ENCODE peak calls at places on chromosomes 12 and 14, in four cellular contexts. J is K562, F is WTC11, Y is HepG2. X is an unnamed sample.

GRCh38 chr12:22228022-22228875 is 106.3 kb downstream of the ST8SIA1 start:
- DNase-seq in J (no peak), F (no peak), Y (no peak), X (no peak)

GRCh38 chr12:88996389-88996788 is 355.9 kb downstream of the DUSP6 start:
- DNase-seq in J (no peak), F (no peak), Y (no peak), X (no peak)

GRCh38 chr14:20587489-20588154 is at the start of gene RNASE11:
- DNase-seq in J (no peak), F (no peak), Y (no peak), X (no peak)

GRCh38 chr12:45575417-45575816 is 154.1 kb upstream of the ARID2 start:
- DNase-seq in J (no peak), F (no peak), Y (no peak), X (no peak)

GRCh38 chr14:79783061-79783460 is 428.2 kb downstream of the DIO2 start:
- DNase-seq in J (no peak), F (no peak), Y (no peak), X (no peak)

GRCh38 chr12:47636908-47637780 is 68.7 kb downstream of the RPAP3 start:
- DNase-seq in J (no peak), F (peak; percentile 85), Y (peak; percentile 58), X (no peak)

GRCh38 chr14:79781882-79782281 is 429.4 kb downstream of the DIO2 start:
- DNase-seq in J (no peak), F (no peak), Y (no peak), X (no peak)

GRCh38 chr12:6200266-6201198 is at the start of gene CD9:
- DNase-seq in J (peak; percentile 87), F (peak; percentile 72), Y (no peak), X (peak; percentile 88)

GRCh38 chr12:128810182-128811127 is 13.3 kb downstream of the SLC15A4 start:
- DNase-seq in J (no peak), F (no peak), Y (no peak), X (peak; percentile 42)

GRCh38 chr14:26138764-26139445 is 458.9 kb downstream of the NOVA1 start:
- DNase-seq in J (no peak), F (no peak), Y (no peak), X (no peak)

GRCh38 chr14:104436047-104436531 is 143.5 kb upstream of the C14orf180 start:
- DNase-seq in J (peak; percentile 23), F (peak; percentile 16), Y (no peak), X (peak; percentile 91)

GRCh38 chr14:94401083-94401482 is 12.7 kb upstream of the SERPINA1 start:
- DNase-seq in J (no peak), F (no peak), Y (no peak), X (no peak)

GRCh38 chr12:2853626-2854025 is 3.2 kb downstream of the TEX52 start:
- DNase-seq in J (peak; percentile 77), F (peak; percentile 95), Y (peak; percentile 48), X (peak; percentile 93)

GRCh38 chr12:82527165-82527780 is 159.4 kb upstream of the TMTC2 start:
- DNase-seq in J (peak; percentile 36), F (peak; percentile 16), Y (peak; percentile 46), X (peak; percentile 26)
- TF ChIP-seq FOXJ3 in J (no peak), F (no peak), Y (no peak), X (no peak)

DNA sequence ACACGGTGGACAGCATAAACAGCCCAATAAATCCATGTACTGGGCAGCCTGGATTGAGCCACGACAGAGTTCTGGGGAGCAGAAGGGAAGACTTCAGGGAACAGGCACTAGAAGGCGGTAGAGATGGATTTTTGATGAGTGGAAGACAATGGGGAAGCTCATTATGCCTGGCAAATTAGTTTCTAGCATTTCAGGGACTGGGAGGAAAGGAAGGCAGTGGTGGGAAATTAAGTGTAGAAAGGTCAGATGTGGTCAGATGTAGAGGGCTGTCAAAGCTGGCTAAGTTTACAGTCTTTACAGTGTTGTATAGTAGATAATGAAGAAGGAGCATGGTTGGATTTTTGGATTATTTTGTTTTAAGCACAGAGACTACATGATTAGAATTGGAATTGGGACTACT is 9.1 kb downstream of the EGLN3 start:
- DNase-seq in J (no peak), F (no peak), Y (no peak), X (no peak)
- TF ChIP-seq FOXJ3 in J (no peak), F (no peak), Y (no peak), X (no peak)

GRCh38 chr14:100123618-100124017 is 35.8 kb downstream of the DEGS2 start:
- DNase-seq in J (no peak), F (no peak), Y (no peak), X (no peak)

GRCh38 chr14:100124551-100125088 is 34.8 kb downstream of the DEGS2 start:
- DNase-seq in J (no peak), F (no peak), Y (no peak), X (no peak)

GRCh38 chr14:100120522-100121269 is 38.7 kb downstream of the DEGS2 start:
- DNase-seq in J (no peak), F (no peak), Y (no peak), X (no peak)

GRCh38 chr14:100121643-100122480 is 37.6 kb downstream of the DEGS2 start:
- DNase-seq in J (no peak), F (no peak), Y (no peak), X (no peak)

GRCh38 chr14:100122481-100123215 is 36.8 kb downstream of the DEGS2 start:
- DNase-seq in J (peak; percentile 29), F (no peak), Y (no peak), X (no peak)
- TF ChIP-seq FOXJ3 in J (no peak), F (no peak), Y (no peak), X (no peak)

GRCh38 chr12:57927086-57927485 is 14.3 kb upstream of the ATP23 start:
- DNase-seq in J (no peak), F (no peak), Y (no peak), X (no peak)
- TF ChIP-seq FOXJ3 in J (no peak), F (no peak), Y (no peak), X (no peak)

DNA sequence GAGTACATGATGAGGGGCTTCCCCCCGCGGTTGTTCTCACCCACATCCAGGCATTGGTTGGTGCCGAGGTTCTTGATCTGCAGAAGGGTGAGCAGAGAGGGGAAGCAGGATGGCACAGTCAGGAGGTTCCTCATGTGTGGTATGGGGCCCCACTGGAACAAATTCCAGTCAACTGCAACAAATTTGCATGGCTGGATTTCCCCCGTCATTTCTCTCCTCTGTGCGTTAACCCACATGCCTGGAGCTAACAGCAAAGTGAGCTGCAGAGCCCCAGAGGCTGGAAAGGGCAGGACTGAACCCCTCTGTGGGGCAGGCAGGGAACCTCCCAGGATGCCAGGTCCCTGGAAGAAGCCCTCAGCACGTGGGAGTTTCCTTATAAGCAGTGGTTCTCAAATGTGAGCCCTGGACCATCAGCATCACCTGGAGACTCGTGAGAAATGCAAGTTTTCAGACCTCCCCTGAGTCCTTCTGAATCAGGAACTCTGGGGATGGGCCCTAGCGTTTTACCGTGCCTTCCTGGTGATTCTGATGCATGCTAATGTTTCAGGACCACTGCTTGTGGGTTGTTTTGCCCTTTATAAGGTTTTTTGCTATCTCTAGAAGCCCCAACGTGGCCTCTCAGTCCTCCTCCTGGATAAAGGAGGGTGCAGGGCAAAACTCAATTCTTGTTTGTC is 11.0 kb upstream of the CELA1 start:
- DNase-seq in J (no peak), F (no peak), Y (no peak), X (no peak)
- TF ChIP-seq FOXJ3 in J (no peak), F (no peak), Y (no peak), X (no peak)

GRCh38 chr12:72189266-72189665 is 82.9 kb upstream of the TRHDE start:
- DNase-seq in J (no peak), F (no peak), Y (no peak), X (no peak)
- TF ChIP-seq FOXJ3 in J (no peak), F (no peak), Y (no peak), X (no peak)

DNA sequence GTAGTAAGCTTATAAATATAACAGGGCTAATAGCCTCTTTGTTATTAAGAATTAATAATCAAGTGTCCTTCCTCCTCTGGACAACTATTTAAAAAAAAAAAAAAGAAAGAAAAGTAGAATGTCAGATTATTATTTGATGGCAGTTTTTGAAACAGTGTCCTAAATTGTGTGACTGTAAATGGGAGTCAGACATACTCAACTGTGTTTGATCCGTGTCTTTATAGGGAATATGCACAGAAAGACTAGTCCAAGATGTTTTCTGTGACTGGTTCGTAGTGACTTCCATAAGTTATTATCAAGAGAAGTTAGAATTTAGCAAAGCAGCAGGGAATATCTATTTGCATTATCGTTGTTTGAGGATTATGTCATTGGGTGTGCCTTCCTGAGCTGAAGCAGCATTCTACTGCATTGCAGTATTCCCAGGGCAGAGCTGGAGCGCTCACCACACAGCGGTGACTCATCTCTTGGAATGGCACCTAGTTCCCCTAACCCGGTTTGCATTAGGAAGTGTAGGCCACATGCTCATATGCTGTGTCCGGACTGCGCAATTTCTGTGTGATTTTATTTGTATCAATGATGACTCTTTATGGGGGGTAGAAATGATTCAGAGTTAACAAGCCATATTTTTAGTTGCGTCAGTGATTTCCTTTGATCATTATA is 7.9 kb downstream of the DYNC1H1 start:
- DNase-seq in J (peak; percentile 48), F (no peak), Y (peak; percentile 90), X (peak; percentile 37)
- TF ChIP-seq FOXJ3 in J (no peak), F (no peak), Y (no peak), X (no peak)

DNA sequence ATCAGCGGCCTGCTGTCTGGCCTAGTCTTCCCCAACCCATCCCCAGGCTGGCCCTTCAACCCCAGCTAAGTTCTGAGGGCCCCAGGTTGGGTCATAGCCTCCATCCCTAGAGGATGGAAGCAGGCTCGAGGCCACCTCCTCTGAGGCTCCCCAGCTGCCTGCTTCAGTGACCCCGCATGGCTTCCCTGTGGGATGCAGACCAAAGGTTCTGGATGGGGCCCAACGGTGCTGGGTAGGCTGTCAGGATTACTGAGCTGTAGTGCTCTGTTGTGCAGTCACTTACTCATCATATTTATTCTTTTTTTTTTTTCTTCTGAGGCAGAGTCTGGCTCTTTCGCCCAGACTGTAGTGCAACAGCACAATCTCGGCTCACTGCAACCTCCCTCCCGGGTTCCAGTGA is 92.0 kb downstream of the IRF2BPL start:
- DNase-seq in J (no peak), F (no peak), Y (no peak), X (no peak)
- TF ChIP-seq FOXJ3 in J (no peak), F (no peak), Y (no peak), X (no peak)

GRCh38 chr12:81381951-81382350 is 304.1 kb downstream of the ACSS3 start:
- DNase-seq in J (no peak), F (no peak), Y (peak; percentile 1), X (no peak)
- TF ChIP-seq FOXJ3 in J (no peak), F (no peak), Y (no peak), X (no peak)

GRCh38 chr12:118611295-118611694 is 234.9 kb downstream of the SUDS3 start:
- DNase-seq in J (no peak), F (peak; percentile 16), Y (no peak), X (peak; percentile 16)
- TF ChIP-seq FOXJ3 in J (no peak), F (no peak), Y (no peak), X (no peak)

X was measured in SK-N-SH.